ENCODE peak calls at places on chromosomes 1 and 21, in five cellular contexts. C, E, V, J and K are unnamed samples.
A peak's percentile ranks its signal among the peaks of the same experiment; 100 is the strongest.

GRCh38 chr1:18134324-18135046 is 26.9 kb downstream of the IGSF21 start:
- DNase-seq in C (no peak), E (no peak), V (no peak), J (no peak), K (no peak)

GRCh38 chr1:172431721-172432192 is 11.3 kb downstream of the C1orf105 start:
- DNase-seq in C (peak; percentile 41), E (no peak), V (peak; percentile 79), J (no peak), K (no peak)

GRCh38 chr1:3543076-3544049 is 67.9 kb downstream of the MEGF6 start:
- DNase-seq in C (peak; percentile 46), E (no peak), V (peak; percentile 91), J (peak; percentile 54), K (peak; percentile 39)

GRCh38 chr1:169427081-169427611 is at the start of gene CCDC181:
- DNase-seq in C (peak; percentile 95), E (peak; percentile 74), V (no peak), J (peak; percentile 49), K (peak; percentile 87)

GRCh38 chr1:230114245-230114651 is 47.2 kb downstream of the GALNT2 start:
- DNase-seq in C (no peak), E (peak; percentile 47), V (no peak), J (peak; percentile 87), K (no peak)

GRCh38 chr1:235259133-235259778 is 68.7 kb downstream of the ARID4B start:
- DNase-seq in C (no peak), E (no peak), V (no peak), J (no peak), K (no peak)

GRCh38 chr1:222546548-222547259 is 1.2 kb downstream of the HHIPL2 start:
- DNase-seq in C (no peak), E (no peak), V (peak; percentile 98), J (peak; percentile 85), K (peak; percentile 33)

GRCh38 chr1:17167783-17168479 is 37.0 kb upstream of the PADI1 start:
- DNase-seq in C (no peak), E (no peak), V (peak; percentile 74), J (peak; percentile 82), K (no peak)

GRCh38 chr1:37763791-37764741 is 854 bp downstream of the EPHA10 start:
- DNase-seq in C (peak; percentile 81), E (peak; percentile 39), V (no peak), J (peak; percentile 41), K (peak; percentile 94)

GRCh38 chr1:114545796-114546195 is 34.8 kb upstream of the TRIM33 start:
- DNase-seq in C (no peak), E (no peak), V (no peak), J (no peak), K (no peak)

GRCh38 chr1:7752512-7753417 is 18.3 kb upstream of the VAMP3 start:
- DNase-seq in C (peak; percentile 48), E (peak; percentile 65), V (peak; percentile 68), J (peak; percentile 68), K (peak; percentile 63)

GRCh38 chr21:33135925-33136324 is 66.0 kb downstream of the OLIG1 start:
- DNase-seq in C (no peak), E (no peak), V (no peak), J (no peak), K (no peak)

GRCh38 chr1:167654975-167655575 is 25.0 kb downstream of the RCSD1 start:
- DNase-seq in C (no peak), E (no peak), V (no peak), J (no peak), K (no peak)

GRCh38 chr1:169941982-169942830 is 48.5 kb upstream of the SCYL3 start:
- DNase-seq in C (no peak), E (no peak), V (peak; percentile 33), J (peak; percentile 45), K (no peak)

GRCh38 chr1:68594851-68595250 is 98.0 kb upstream of the DEPDC1 start:
- DNase-seq in C (no peak), E (no peak), V (peak; percentile 8), J (peak; percentile 18), K (no peak)

GRCh38 chr1:81781749-81782148 is 19.0 kb upstream of the ADGRL2 start:
- DNase-seq in C (no peak), E (no peak), V (no peak), J (no peak), K (no peak)

GRCh38 chr1:229844675-229845074 is 218.6 kb downstream of the URB2 start:
- DNase-seq in C (no peak), E (no peak), V (peak; percentile 33), J (peak; percentile 38), K (no peak)

GRCh38 chr1:25676488-25676887 is 59.9 kb downstream of the MAN1C1 start:
- DNase-seq in C (no peak), E (no peak), V (peak; percentile 18), J (no peak), K (no peak)

GRCh38 chr1:77975386-77975785 is 3.5 kb downstream of the FUBP1 start:
- DNase-seq in C (no peak), E (no peak), V (peak; percentile 36), J (peak; percentile 69), K (no peak)

GRCh38 chr1:76140227-76140626 is 65.7 kb downstream of the ST6GALNAC3 start:
- DNase-seq in C (peak; percentile 49), E (no peak), V (no peak), J (no peak), K (no peak)
- TF ChIP-seq CTCF in C (peak; percentile 54), E (no peak), V (no peak), J (no peak), K (peak; percentile 12)

DNA sequence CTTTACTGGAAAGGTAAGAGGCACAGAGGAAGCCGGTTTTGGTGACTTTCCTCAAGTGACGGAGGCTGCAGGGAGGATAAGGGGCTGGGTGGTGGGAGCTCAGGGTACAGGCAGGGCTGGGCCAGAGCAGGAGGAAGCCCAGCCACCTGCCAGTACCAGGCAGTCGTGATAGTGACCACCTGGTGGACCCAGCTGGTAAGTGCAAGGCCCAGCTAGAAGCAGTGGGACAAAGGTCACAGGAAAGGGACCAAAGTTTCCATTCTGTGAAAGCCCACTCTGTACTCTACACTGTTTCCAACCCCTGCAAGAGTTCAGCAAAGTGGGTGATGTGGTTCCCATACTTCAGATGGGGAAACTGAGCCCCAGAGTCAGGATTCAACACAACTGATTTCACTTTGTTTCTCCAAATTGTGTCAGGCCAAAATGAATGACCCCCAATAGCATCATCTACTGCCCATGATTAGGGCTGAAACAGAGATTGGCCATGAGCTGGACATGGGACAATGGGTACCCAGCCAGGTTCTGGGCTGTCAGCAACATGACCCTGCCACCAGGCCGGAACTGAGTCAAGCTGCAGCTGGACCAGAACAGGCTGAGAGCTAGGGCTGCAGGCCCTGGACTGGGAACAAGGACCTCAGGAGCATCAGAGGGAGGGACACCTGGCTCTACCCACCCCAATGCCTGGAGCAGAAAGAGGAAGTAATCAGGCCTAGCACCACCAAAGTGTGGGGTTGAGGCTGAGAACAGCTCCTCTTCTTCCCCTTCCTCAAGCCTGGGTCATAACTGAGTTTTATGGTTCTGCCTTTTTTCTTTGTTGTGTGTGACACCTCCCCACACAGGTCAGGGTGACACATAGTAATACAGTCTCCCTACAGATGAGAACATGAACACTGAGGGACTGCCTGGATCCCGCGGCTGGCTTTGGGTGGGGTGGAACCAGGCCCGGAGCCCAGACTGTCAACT is 50.2 kb downstream of the KCNN3 start:
- DNase-seq in C (peak; percentile 70), E (no peak), V (peak; percentile 49), J (peak; percentile 6), K (peak; percentile 29)
- TF ChIP-seq CTCF in C (peak; percentile 77), E (no peak), V (peak; percentile 76), J (peak; percentile 44), K (peak; percentile 53)

DNA sequence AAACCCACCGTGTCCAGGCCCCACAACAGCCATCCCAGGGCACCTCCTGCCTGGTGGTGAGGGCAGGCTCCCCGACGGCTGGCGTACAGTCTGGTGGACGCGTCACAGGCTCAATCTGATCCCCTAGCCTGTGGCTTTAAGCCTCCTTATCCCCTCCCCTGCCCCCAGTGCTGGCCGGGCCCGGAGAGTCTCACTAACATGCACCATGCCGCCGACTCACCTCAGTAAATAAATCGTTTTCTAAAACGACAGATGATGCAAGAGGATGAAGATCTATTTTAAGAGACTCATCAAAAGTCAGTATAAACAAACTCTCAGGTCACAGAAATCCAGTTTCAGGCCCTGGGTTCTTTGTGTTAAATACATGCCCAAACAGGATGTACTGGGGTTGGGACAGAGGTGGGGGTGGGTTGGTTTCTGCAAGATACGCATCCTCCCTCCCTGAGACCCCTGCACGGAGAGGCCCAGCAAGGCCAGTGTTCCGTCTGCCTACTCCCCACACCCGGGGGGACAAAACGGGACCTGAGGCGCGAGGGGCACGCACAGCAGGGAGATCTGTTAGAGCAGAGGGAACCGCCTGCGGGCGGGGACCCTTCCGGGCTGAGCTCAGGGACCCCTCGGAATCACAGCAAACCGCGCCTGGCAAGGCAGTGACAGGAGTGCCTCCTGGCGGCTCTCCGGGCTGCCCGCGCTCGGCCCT is 3.1 kb downstream of the PANK4 start:
- DNase-seq in C (peak; percentile 59), E (no peak), V (no peak), J (no peak), K (no peak)
- TF ChIP-seq CTCF in C (peak; percentile 43), E (no peak), V (no peak), J (no peak), K (no peak)

DNA sequence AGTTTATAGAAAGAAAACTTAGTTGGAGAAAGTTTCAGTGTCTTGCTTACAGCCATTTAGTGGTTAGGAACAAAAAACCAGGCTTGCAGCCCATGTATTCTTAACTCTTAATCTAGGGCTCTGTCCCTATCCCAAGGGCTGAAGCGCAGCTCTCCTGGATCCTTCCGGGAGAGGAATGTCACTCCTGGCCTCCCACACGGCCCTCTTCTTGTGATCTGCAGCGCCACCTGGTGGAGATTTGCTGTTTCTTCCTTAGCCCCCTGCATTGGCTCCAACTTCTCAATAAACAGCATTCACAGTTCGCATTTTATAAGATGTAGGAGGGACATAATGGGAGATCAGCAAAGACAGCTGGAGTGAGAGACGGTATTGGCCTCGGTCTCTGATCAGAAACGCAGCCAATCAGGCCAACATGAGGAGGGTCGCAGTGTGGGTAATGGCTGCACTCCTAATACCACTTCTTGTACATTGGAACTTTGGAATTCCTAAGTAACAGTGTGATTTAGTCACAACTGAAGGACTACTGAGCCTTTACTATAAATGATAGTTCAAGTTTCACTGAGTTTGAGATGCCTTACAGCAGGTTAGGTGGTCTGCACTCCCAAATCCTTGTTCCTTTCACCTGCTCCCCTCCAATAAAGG is 283.4 kb downstream of the ASTN1 start:
- DNase-seq in C (peak; percentile 81), E (peak; percentile 61), V (peak; percentile 90), J (peak; percentile 75), K (peak; percentile 90)
- TF ChIP-seq CTCF in C (peak; percentile 89), E (peak; percentile 60), V (peak; percentile 95), J (peak; percentile 81), K (peak; percentile 88)

DNA sequence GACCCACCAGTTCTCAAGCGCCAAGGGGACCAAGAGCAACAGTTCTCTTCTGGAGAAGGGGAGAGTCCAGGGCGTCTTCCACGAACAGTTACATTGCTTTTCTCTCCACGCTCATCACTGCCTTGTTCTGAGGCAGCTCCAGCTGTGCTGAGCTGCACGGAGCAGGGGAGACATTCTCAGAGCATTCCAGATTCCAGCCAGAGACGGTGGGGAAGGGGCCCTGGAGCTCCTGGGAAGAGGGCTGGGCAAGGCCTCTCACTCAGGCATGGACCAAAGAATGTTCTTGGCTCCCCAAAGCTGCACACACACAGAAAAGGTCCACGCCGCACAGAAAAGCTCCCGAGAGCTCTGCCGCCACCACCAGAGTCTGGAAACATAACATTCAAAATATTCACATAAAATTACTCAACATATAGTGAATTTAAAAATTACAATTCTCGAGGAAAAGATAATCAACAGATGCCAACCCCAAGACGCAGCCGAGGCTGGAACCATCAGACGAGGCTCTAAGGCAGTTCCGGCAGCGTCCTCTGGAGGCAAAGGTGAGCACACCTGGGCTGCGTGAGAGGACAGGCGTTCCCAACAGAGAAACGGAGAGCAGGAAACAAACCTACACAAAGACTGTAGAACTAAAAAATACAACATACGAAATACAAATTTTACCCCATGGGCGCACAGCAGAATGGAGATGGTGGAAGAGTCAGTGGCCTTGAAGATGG is 40.5 kb downstream of the UBE2G2 start:
- DNase-seq in C (peak; percentile 69), E (no peak), V (peak; percentile 61), J (no peak), K (peak; percentile 37)
- TF ChIP-seq CTCF in C (peak; percentile 84), E (no peak), V (peak; percentile 32), J (peak; percentile 19), K (peak; percentile 51)